ENCODE peak calls at places on chromosomes 11 and 22, in five cellular contexts. G is Karpas-422, X is right atrium auricular region, M is iPS-NIHi11, R is GM12865. F is an unnamed sample.

GRCh38 chr11:19951558-19952083 is 208.7 kb downstream of the DBX1 start:
- DNase-seq in X (no peak), M (peak; percentile 48), G (peak; percentile 80), R (peak; percentile 75), F (peak; percentile 77)

GRCh38 chr22:19629331-19629719 is 85.0 kb upstream of the SEPTIN5 start:
- DNase-seq in R (no peak), X (no peak), G (peak; percentile 67), M (no peak), F (no peak)

GRCh38 chr11:16099501-16099900 is 256.8 kb downstream of the SOX6 start:
- DNase-seq in M (no peak), R (no peak), X (no peak), G (no peak), F (no peak)

GRCh38 chr22:40510965-40511364 is 125.6 kb downstream of the MRTFA start:
- DNase-seq in X (no peak), G (no peak), M (no peak), R (no peak), F (no peak)

GRCh38 chr11:44978961-44979331 is 28.3 kb upstream of the TP53I11 start:
- DNase-seq in X (no peak), M (no peak), R (no peak), G (no peak), F (peak; percentile 97)

GRCh38 chr11:1874406-1875092 is 17.1 kb downstream of the PRR33 start:
- DNase-seq in M (no peak), G (no peak), X (no peak), R (no peak), F (no peak)

GRCh38 chr11:69074786-69075185 is 26.1 kb downstream of the TPCN2 start:
- DNase-seq in X (no peak), G (no peak), R (no peak), M (no peak), F (no peak)

GRCh38 chr11:70067036-70067435 is 11.1 kb upstream of the ANO1 start:
- DNase-seq in M (no peak), G (no peak), X (peak; percentile 9), R (no peak), F (no peak)

GRCh38 chr22:11613898-11614755 is 3913.9 kb upstream of the OR11H1 start:
- DNase-seq in R (no peak), G (no peak), M (no peak), X (no peak), F (no peak)

GRCh38 chr11:30608534-30608933 is 22.4 kb upstream of the MPPED2 start:
- DNase-seq in X (no peak), R (no peak), M (no peak), G (no peak), F (no peak)

GRCh38 chr22:39428597-39429071 is 28.2 kb upstream of the MGAT3 start:
- DNase-seq in M (peak; percentile 85), X (no peak), G (no peak), R (no peak), F (no peak)

GRCh38 chr11:129973068-129973467 is 29.6 kb downstream of the PRDM10 start:
- DNase-seq in X (no peak), R (peak; percentile 32), G (peak; percentile 86), M (no peak), F (no peak)

GRCh38 chr11:108117746-108118371 is 3.5 kb upstream of the ACAT1 start:
- DNase-seq in X (no peak), M (no peak), G (peak; percentile 91), R (peak; percentile 62), F (peak; percentile 27)

GRCh38 chr11:122706689-122707088 is 51.2 kb downstream of the UBASH3B start:
- DNase-seq in M (no peak), G (no peak), X (no peak), R (no peak), F (no peak)

GRCh38 chr11:70951139-70951804 is 301.1 kb downstream of the SHANK2 start:
- DNase-seq in G (no peak), X (no peak), R (peak; percentile 1), M (no peak), F (no peak)

GRCh38 chr11:71223671-71224660 is 28.4 kb downstream of the SHANK2 start:
- DNase-seq in G (no peak), R (no peak), M (no peak), X (no peak), F (no peak)

GRCh38 chr22:23529166-23530103 is 50.7 kb downstream of the IGLL1 start:
- DNase-seq in X (no peak), R (no peak), G (no peak), M (no peak), F (no peak)